ENCODE peak calls at places on chromosomes 16 and 17, in ten cellular contexts. One of them, this sample, is unnamed.

GRCh38 chr17:56937688-56938087 is 23.2 kb downstream of the COIL start:
- DNase-seq in fibroblast of mammary gland: no peak
- DNase-seq in SW480: no peak
- DNase-seq in anterior cingulate cortex: no peak
- DNase-seq in NCI-H1694 treated with DMSO at 0.1 percent for 48 hours: no peak
- DNase-seq in ELR: peak
- DNase-seq in ureter: no peak
- DNase-seq in ACHN: no peak
- DNase-seq in cardiac septum: no peak
- DNase-seq in breast epithelium: no peak
- DNase-seq in this sample: no peak

GRCh38 chr17:62109378-62109902 is 44.4 kb upstream of the MED13 start:
- DNase-seq in fibroblast of mammary gland: peak
- DNase-seq in SW480: peak
- DNase-seq in anterior cingulate cortex: no peak
- DNase-seq in NCI-H1694 treated with DMSO at 0.1 percent for 48 hours: peak
- DNase-seq in ELR: peak
- DNase-seq in ureter: peak
- DNase-seq in ACHN: peak
- DNase-seq in cardiac septum: no peak
- DNase-seq in breast epithelium: no peak
- DNase-seq in this sample: peak

GRCh38 chr17:34562387-34562786 is 17.0 kb upstream of the TMEM132E start:
- DNase-seq in fibroblast of mammary gland: no peak
- DNase-seq in SW480: peak
- DNase-seq in anterior cingulate cortex: no peak
- DNase-seq in NCI-H1694 treated with DMSO at 0.1 percent for 48 hours: peak
- DNase-seq in ELR: peak
- DNase-seq in ureter: no peak
- DNase-seq in ACHN: peak
- DNase-seq in cardiac septum: no peak
- DNase-seq in breast epithelium: no peak
- DNase-seq in this sample: no peak

GRCh38 chr17:28969706-28970393 is 18.5 kb upstream of the PHF12 start:
- DNase-seq in fibroblast of mammary gland: no peak
- DNase-seq in SW480: no peak
- DNase-seq in anterior cingulate cortex: no peak
- DNase-seq in NCI-H1694 treated with DMSO at 0.1 percent for 48 hours: no peak
- DNase-seq in ELR: no peak
- DNase-seq in ureter: no peak
- DNase-seq in ACHN: no peak
- DNase-seq in cardiac septum: no peak
- DNase-seq in breast epithelium: no peak
- DNase-seq in this sample: no peak

GRCh38 chr17:20210180-20210579 is 201.0 kb downstream of the SPECC1 start:
- DNase-seq in fibroblast of mammary gland: no peak
- DNase-seq in SW480: no peak
- DNase-seq in anterior cingulate cortex: no peak
- DNase-seq in NCI-H1694 treated with DMSO at 0.1 percent for 48 hours: no peak
- DNase-seq in ELR: no peak
- DNase-seq in ureter: no peak
- DNase-seq in ACHN: no peak
- DNase-seq in cardiac septum: no peak
- DNase-seq in breast epithelium: no peak
- DNase-seq in this sample: no peak

GRCh38 chr16:19664166-19664565 is 53.9 kb downstream of the KNOP1 start:
- DNase-seq in fibroblast of mammary gland: no peak
- DNase-seq in SW480: no peak
- DNase-seq in anterior cingulate cortex: no peak
- DNase-seq in NCI-H1694 treated with DMSO at 0.1 percent for 48 hours: no peak
- DNase-seq in ELR: no peak
- DNase-seq in ureter: no peak
- DNase-seq in ACHN: no peak
- DNase-seq in cardiac septum: no peak
- DNase-seq in breast epithelium: no peak
- DNase-seq in this sample: no peak

GRCh38 chr16:84144301-84144858 is 597 bp downstream of the HSDL1 start:
- DNase-seq in fibroblast of mammary gland: peak
- DNase-seq in SW480: peak
- DNase-seq in anterior cingulate cortex: peak
- DNase-seq in NCI-H1694 treated with DMSO at 0.1 percent for 48 hours: no peak
- DNase-seq in ELR: peak
- DNase-seq in ureter: no peak
- DNase-seq in ACHN: peak
- DNase-seq in cardiac septum: no peak
- DNase-seq in breast epithelium: no peak
- DNase-seq in this sample: peak

GRCh38 chr17:36778458-36778857 is 158.8 kb upstream of the LHX1 start:
- DNase-seq in fibroblast of mammary gland: no peak
- DNase-seq in SW480: peak
- DNase-seq in anterior cingulate cortex: no peak
- DNase-seq in NCI-H1694 treated with DMSO at 0.1 percent for 48 hours: no peak
- DNase-seq in ELR: no peak
- DNase-seq in ureter: no peak
- DNase-seq in ACHN: peak
- DNase-seq in cardiac septum: peak
- DNase-seq in breast epithelium: no peak
- DNase-seq in this sample: no peak

GRCh38 chr16:27624154-27625049 is 74.5 kb downstream of the KATNIP start:
- DNase-seq in fibroblast of mammary gland: no peak
- DNase-seq in SW480: no peak
- DNase-seq in anterior cingulate cortex: no peak
- DNase-seq in NCI-H1694 treated with DMSO at 0.1 percent for 48 hours: no peak
- DNase-seq in ELR: no peak
- DNase-seq in ureter: no peak
- DNase-seq in ACHN: no peak
- DNase-seq in cardiac septum: no peak
- DNase-seq in breast epithelium: no peak
- DNase-seq in this sample: no peak

GRCh38 chr16:20868890-20869289 is 31.3 kb downstream of the DCUN1D3 start:
- DNase-seq in fibroblast of mammary gland: peak
- DNase-seq in SW480: no peak
- DNase-seq in anterior cingulate cortex: peak
- DNase-seq in NCI-H1694 treated with DMSO at 0.1 percent for 48 hours: no peak
- DNase-seq in ELR: peak
- DNase-seq in ureter: peak
- DNase-seq in ACHN: peak
- DNase-seq in cardiac septum: peak
- DNase-seq in breast epithelium: no peak
- DNase-seq in this sample: no peak